ENCODE peak calls at places on chromosomes 13 and 19, in four cellular contexts. W, A, E and K are unnamed samples.

GRCh38 chr13:59437902-59438301 is 725.8 kb downstream of the DIAPH3 start:
- DNase-seq in E (no peak), W (no peak), A (no peak), K (no peak)

GRCh38 chr19:48415395-48415794 is 21.9 kb downstream of the GRIN2D start:
- DNase-seq in E (peak; percentile 32), A (no peak), W (peak; percentile 71), K (peak; percentile 69)

GRCh38 chr13:30705672-30706071 is 29.7 kb upstream of the ALOX5AP start:
- DNase-seq in E (no peak), A (no peak), W (no peak), K (no peak)

GRCh38 chr19:45873219-45873772 is 9.2 kb downstream of the FOXA3 start:
- DNase-seq in E (no peak), A (no peak), W (no peak), K (no peak)

GRCh38 chr19:3684817-3685410 is 15.4 kb downstream of the PIP5K1C start:
- DNase-seq in E (no peak), W (no peak), A (no peak), K (no peak)

GRCh38 chr19:13098291-13099072 is 4.2 kb downstream of the LYL1 start:
- DNase-seq in E (peak; percentile 54), A (no peak), W (no peak), K (peak; percentile 46)

GRCh38 chr13:55528434-55528833 is 1612.3 kb upstream of the PRR20A start:
- DNase-seq in E (no peak), W (no peak), A (no peak), K (no peak)

GRCh38 chr13:28822801-28823200 is 2.7 kb downstream of the MTUS2 start:
- DNase-seq in W (no peak), E (no peak), A (no peak), K (no peak)

GRCh38 chr13:111411186-111411858 is 90.9 kb downstream of the TEX29 start:
- DNase-seq in E (no peak), W (no peak), A (no peak), K (no peak)

GRCh38 chr19:48436586-48436985 is 9.2 kb upstream of the GRWD1 start:
- DNase-seq in E (no peak), A (no peak), W (no peak), K (no peak)

GRCh38 chr19:18107235-18108083 is 9.9 kb downstream of the MAST3 start:
- DNase-seq in A (no peak), W (no peak), E (no peak), K (no peak)

GRCh38 chr19:23070353-23070781 is 46.5 kb upstream of the ZNF730 start:
- DNase-seq in E (no peak), A (no peak), W (peak; percentile 48), K (no peak)

GRCh38 chr13:27182844-27183497 is 11.4 kb upstream of the USP12 start:
- DNase-seq in W (no peak), A (no peak), E (no peak), K (no peak)